ENCODE peak calls at places on chromosome 4, in four cellular contexts. F is sigmoid colon; T is lower lobe of right lung; W is CD4-positive, alpha-beta T cell. K is an unnamed sample.

GRCh38 chr4:5890063-5890727 is 2.7 kb downstream of the CRMP1 start:
- DNase-seq in F (no peak), T (no peak), W (no peak), K (no peak)

GRCh38 chr4:124640037-124640730 is 72.3 kb downstream of the ANKRD50 start:
- DNase-seq in T (no peak), W (no peak), F (no peak), K (peak)

GRCh38 chr4:121594796-121595526 is 101.8 kb downstream of the ANXA5 start:
- DNase-seq in T (no peak), F (peak), W (no peak), K (no peak)

GRCh38 chr4:168524897-168525296 is 28.0 kb downstream of the PALLD start:
- DNase-seq in F (no peak), T (no peak), W (no peak), K (no peak)

GRCh38 chr4:22471999-22472434 is 43.8 kb downstream of the ADGRA3 start:
- DNase-seq in T (no peak), W (no peak), F (no peak), K (peak)

GRCh38 chr4:3114377-3114776 is 39.9 kb downstream of the HTT start:
- DNase-seq in T (no peak), W (no peak), F (no peak), K (no peak)

GRCh38 chr4:185950891-185951290 is 118.1 kb upstream of the TLR3 start:
- DNase-seq in F (no peak), W (no peak), T (no peak), K (no peak)

GRCh38 chr4:88814043-88814617 is 116.5 kb upstream of the NAP1L5 start:
- DNase-seq in T (no peak), W (no peak), F (no peak), K (no peak)

GRCh38 chr4:103359900-103360299 is 161.8 kb upstream of the CENPE start:
- DNase-seq in W (no peak), F (no peak), T (no peak), K (no peak)

GRCh38 chr4:19286924-19287323 is 964.8 kb upstream of the SLIT2 start:
- DNase-seq in T (no peak), W (no peak), F (no peak), K (no peak)
- TF ChIP-seq CTCF in T (no peak), W (no peak), F (no peak), K (no peak)

DNA sequence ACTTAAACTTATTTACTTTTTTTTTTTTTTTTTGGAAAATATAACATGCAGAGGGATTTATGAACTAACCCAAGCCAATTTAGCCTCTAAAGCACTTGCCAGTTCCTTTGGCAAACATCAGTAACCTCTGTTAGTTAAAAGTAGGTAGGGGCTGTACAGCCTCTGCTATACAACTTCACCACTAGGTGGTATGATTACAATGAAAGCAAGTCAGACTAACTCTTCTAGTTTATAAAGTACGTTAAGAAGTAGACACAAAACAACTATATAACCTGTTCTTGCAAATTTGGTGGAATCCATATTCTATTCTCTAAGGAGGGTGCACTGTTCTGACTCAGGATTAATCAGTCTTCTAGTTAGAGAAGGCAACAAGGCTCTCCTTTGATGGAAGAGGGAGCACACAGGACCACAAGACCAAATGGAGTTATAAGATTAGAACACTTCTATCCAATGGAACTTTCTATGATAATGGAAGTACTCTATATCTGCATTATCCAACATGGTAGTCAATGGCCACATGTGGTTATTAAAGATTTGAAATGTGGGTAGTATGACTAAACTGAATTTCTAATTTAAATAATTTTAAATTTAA is 12.8 kb downstream of the AIMP1 start:
- DNase-seq in F (no peak), T (no peak), W (no peak), K (peak)
- TF ChIP-seq CTCF in F (no peak), T (peak), W (peak), K (peak)

GRCh38 chr4:117447925-117448324 is 362.5 kb upstream of the TRAM1L1 start:
- DNase-seq in T (no peak), W (no peak), F (no peak), K (no peak)
- TF ChIP-seq CTCF in T (no peak), W (no peak), F (no peak), K (peak)

DNA sequence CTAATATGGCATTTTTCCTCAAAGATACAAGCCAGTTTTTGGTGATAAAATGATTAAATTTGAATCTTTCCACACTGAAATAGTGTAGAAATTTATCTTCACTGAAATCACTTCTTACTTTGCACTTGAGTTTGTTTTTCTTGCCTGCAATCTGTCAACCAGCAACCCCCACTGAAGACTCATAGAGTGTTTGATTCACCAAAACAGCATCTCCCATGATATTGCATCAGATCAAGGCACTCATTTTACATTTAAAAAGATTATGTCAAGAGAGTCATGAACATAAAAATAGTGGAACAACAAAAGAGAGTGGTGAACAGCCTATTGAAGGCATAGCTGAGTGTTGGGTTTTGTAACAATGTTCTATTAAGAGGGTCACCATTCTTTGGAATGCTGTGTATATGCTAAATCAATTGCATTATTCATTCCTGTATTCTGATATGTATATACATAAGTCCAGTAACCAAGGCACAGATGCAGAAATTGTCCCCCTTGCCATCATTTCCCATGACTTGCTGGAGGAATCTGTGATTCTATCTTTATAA is 1934.9 kb downstream of the ARAP2 start:
- DNase-seq in T (no peak), F (no peak), W (no peak), K (no peak)
- TF ChIP-seq CTCF in T (no peak), F (no peak), W (no peak), K (no peak)

GRCh38 chr4:76625316-76625715 is 190.3 kb downstream of the SHROOM3 start:
- DNase-seq in T (no peak), W (no peak), F (no peak), K (no peak)

GRCh38 chr4:76630748-76631147 is 195.7 kb downstream of the SHROOM3 start:
- DNase-seq in W (no peak), F (no peak), T (no peak), K (no peak)

GRCh38 chr4:76624271-76624681 is 189.2 kb downstream of the SHROOM3 start:
- DNase-seq in W (no peak), T (no peak), F (peak), K (no peak)

GRCh38 chr4:76623217-76624060 is 188.4 kb downstream of the SHROOM3 start:
- DNase-seq in T (no peak), F (no peak), W (no peak), K (no peak)

GRCh38 chr4:76626686-76627465 is 191.8 kb downstream of the SHROOM3 start:
- DNase-seq in F (no peak), T (no peak), W (no peak), K (no peak)
- TF ChIP-seq CTCF in F (no peak), T (no peak), W (no peak), K (no peak)

GRCh38 chr4:153592090-153592489 is 92.0 kb upstream of the TLR2 start:
- DNase-seq in F (no peak), W (no peak), T (no peak), K (no peak)

GRCh38 chr4:153591441-153591840 is 92.6 kb upstream of the TLR2 start:
- DNase-seq in T (no peak), W (no peak), F (no peak), K (no peak)

GRCh38 chr4:153594208-153594607 is 89.9 kb upstream of the TLR2 start:
- DNase-seq in T (no peak), F (no peak), W (no peak), K (no peak)

GRCh38 chr4:153595894-153596601 is 88.0 kb upstream of the TLR2 start:
- DNase-seq in W (no peak), T (no peak), F (no peak), K (peak)

GRCh38 chr4:153593166-153593565 is 90.9 kb upstream of the TLR2 start:
- DNase-seq in F (no peak), T (no peak), W (no peak), K (no peak)
- TF ChIP-seq CTCF in F (no peak), T (no peak), W (no peak), K (no peak)

K was measured in RWPE1.